ENCODE peak calls at places on chromosome 1, in eight cellular contexts. One of them, this sample, is unnamed.

GRCh38 chr1:3146907-3147306 is 77.9 kb downstream of the PRDM16 start:
- DNase-seq in COLO829: no peak
- DNase-seq in T-helper 17 cell: no peak
- DNase-seq in activated CD8-positive, alpha-beta T cell treated with anti-CD3 and anti-CD28 coated beads, Interleukin-2, amount 10 ng/mL, durations not matched to agents 7 days and 5 days: no peak
- DNase-seq in NAMALWA: no peak
- DNase-seq in psoas muscle: no peak
- DNase-seq in globus pallidus: no peak
- DNase-seq in KG1: no peak
- DNase-seq in this sample: no peak

GRCh38 chr1:104868794-104869193 is 1119.1 kb downstream of the AMY1C start:
- DNase-seq in COLO829: no peak
- DNase-seq in T-helper 17 cell: no peak
- DNase-seq in activated CD8-positive, alpha-beta T cell treated with anti-CD3 and anti-CD28 coated beads, Interleukin-2, amount 10 ng/mL, durations not matched to agents 7 days and 5 days: no peak
- DNase-seq in NAMALWA: peak; percentile 12
- DNase-seq in psoas muscle: no peak
- DNase-seq in globus pallidus: no peak
- DNase-seq in KG1: no peak
- DNase-seq in this sample: no peak

GRCh38 chr1:215095524-215095923 is 13.0 kb downstream of the KCNK2 start:
- DNase-seq in COLO829: no peak
- DNase-seq in T-helper 17 cell: no peak
- DNase-seq in activated CD8-positive, alpha-beta T cell treated with anti-CD3 and anti-CD28 coated beads, Interleukin-2, amount 10 ng/mL, durations not matched to agents 7 days and 5 days: no peak
- DNase-seq in NAMALWA: no peak
- DNase-seq in psoas muscle: no peak
- DNase-seq in globus pallidus: no peak
- DNase-seq in KG1: no peak
- DNase-seq in this sample: no peak

GRCh38 chr1:85608851-85609250 is 28.3 kb downstream of the CCN1 start:
- DNase-seq in COLO829: no peak
- DNase-seq in T-helper 17 cell: no peak
- DNase-seq in activated CD8-positive, alpha-beta T cell treated with anti-CD3 and anti-CD28 coated beads, Interleukin-2, amount 10 ng/mL, durations not matched to agents 7 days and 5 days: no peak
- DNase-seq in NAMALWA: no peak
- DNase-seq in psoas muscle: no peak
- DNase-seq in globus pallidus: no peak
- DNase-seq in KG1: no peak
- DNase-seq in this sample: no peak

GRCh38 chr1:41383094-41383852 is 22.0 kb downstream of the FOXO6 start:
- DNase-seq in COLO829: no peak
- DNase-seq in T-helper 17 cell: no peak
- DNase-seq in activated CD8-positive, alpha-beta T cell treated with anti-CD3 and anti-CD28 coated beads, Interleukin-2, amount 10 ng/mL, durations not matched to agents 7 days and 5 days: no peak
- DNase-seq in NAMALWA: peak; percentile 69
- DNase-seq in psoas muscle: no peak
- DNase-seq in globus pallidus: no peak
- DNase-seq in KG1: no peak
- DNase-seq in this sample: peak; percentile 68

GRCh38 chr1:227225715-227226346 is 92.5 kb downstream of the CDC42BPA start:
- DNase-seq in COLO829: no peak
- DNase-seq in T-helper 17 cell: no peak
- DNase-seq in activated CD8-positive, alpha-beta T cell treated with anti-CD3 and anti-CD28 coated beads, Interleukin-2, amount 10 ng/mL, durations not matched to agents 7 days and 5 days: no peak
- DNase-seq in NAMALWA: no peak
- DNase-seq in psoas muscle: no peak
- DNase-seq in globus pallidus: no peak
- DNase-seq in KG1: no peak
- DNase-seq in this sample: no peak

GRCh38 chr1:209335090-209335692 is 248.3 kb upstream of the CAMK1G start:
- DNase-seq in COLO829: peak; percentile 58
- DNase-seq in T-helper 17 cell: no peak
- DNase-seq in activated CD8-positive, alpha-beta T cell treated with anti-CD3 and anti-CD28 coated beads, Interleukin-2, amount 10 ng/mL, durations not matched to agents 7 days and 5 days: peak; percentile 29
- DNase-seq in NAMALWA: peak; percentile 47
- DNase-seq in psoas muscle: no peak
- DNase-seq in globus pallidus: peak; percentile 6
- DNase-seq in KG1: no peak
- DNase-seq in this sample: peak; percentile 87

GRCh38 chr1:101567582-101568189 is 330.9 kb downstream of the S1PR1 start:
- DNase-seq in COLO829: peak; percentile 1
- DNase-seq in T-helper 17 cell: no peak
- DNase-seq in activated CD8-positive, alpha-beta T cell treated with anti-CD3 and anti-CD28 coated beads, Interleukin-2, amount 10 ng/mL, durations not matched to agents 7 days and 5 days: peak; percentile 59
- DNase-seq in NAMALWA: peak; percentile 59
- DNase-seq in psoas muscle: no peak
- DNase-seq in globus pallidus: no peak
- DNase-seq in KG1: no peak
- DNase-seq in this sample: peak; percentile 73

GRCh38 chr1:61012365-61012764 is 70.0 kb upstream of the NFIA start:
- DNase-seq in COLO829: no peak
- DNase-seq in T-helper 17 cell: no peak
- DNase-seq in activated CD8-positive, alpha-beta T cell treated with anti-CD3 and anti-CD28 coated beads, Interleukin-2, amount 10 ng/mL, durations not matched to agents 7 days and 5 days: no peak
- DNase-seq in NAMALWA: no peak
- DNase-seq in psoas muscle: no peak
- DNase-seq in globus pallidus: no peak
- DNase-seq in KG1: no peak
- DNase-seq in this sample: no peak

GRCh38 chr1:163257763-163258162 is 55.0 kb upstream of the RGS5 start:
- DNase-seq in COLO829: peak; percentile 22
- DNase-seq in T-helper 17 cell: no peak
- DNase-seq in activated CD8-positive, alpha-beta T cell treated with anti-CD3 and anti-CD28 coated beads, Interleukin-2, amount 10 ng/mL, durations not matched to agents 7 days and 5 days: no peak
- DNase-seq in NAMALWA: no peak
- DNase-seq in psoas muscle: no peak
- DNase-seq in globus pallidus: no peak
- DNase-seq in KG1: no peak
- DNase-seq in this sample: no peak

GRCh38 chr1:43438576-43439120 is 15.1 kb downstream of the HYI start:
- DNase-seq in COLO829: no peak
- DNase-seq in T-helper 17 cell: no peak
- DNase-seq in activated CD8-positive, alpha-beta T cell treated with anti-CD3 and anti-CD28 coated beads, Interleukin-2, amount 10 ng/mL, durations not matched to agents 7 days and 5 days: no peak
- DNase-seq in NAMALWA: no peak
- DNase-seq in psoas muscle: no peak
- DNase-seq in globus pallidus: no peak
- DNase-seq in KG1: no peak
- DNase-seq in this sample: peak; percentile 22

GRCh38 chr1:235932090-235932510 is 65.4 kb upstream of the LYST start:
- DNase-seq in COLO829: no peak
- DNase-seq in T-helper 17 cell: no peak
- DNase-seq in activated CD8-positive, alpha-beta T cell treated with anti-CD3 and anti-CD28 coated beads, Interleukin-2, amount 10 ng/mL, durations not matched to agents 7 days and 5 days: no peak
- DNase-seq in NAMALWA: peak; percentile 60
- DNase-seq in psoas muscle: no peak
- DNase-seq in globus pallidus: no peak
- DNase-seq in KG1: no peak
- DNase-seq in this sample: no peak

GRCh38 chr1:151759241-151759640 is 4.1 kb downstream of the MRPL9 start:
- DNase-seq in COLO829: no peak
- DNase-seq in T-helper 17 cell: no peak
- DNase-seq in activated CD8-positive, alpha-beta T cell treated with anti-CD3 and anti-CD28 coated beads, Interleukin-2, amount 10 ng/mL, durations not matched to agents 7 days and 5 days: no peak
- DNase-seq in NAMALWA: no peak
- DNase-seq in psoas muscle: no peak
- DNase-seq in globus pallidus: no peak
- DNase-seq in KG1: no peak
- DNase-seq in this sample: no peak

GRCh38 chr1:99731384-99731783 is 35.1 kb downstream of the FRRS1 start:
- DNase-seq in COLO829: no peak
- DNase-seq in T-helper 17 cell: no peak
- DNase-seq in activated CD8-positive, alpha-beta T cell treated with anti-CD3 and anti-CD28 coated beads, Interleukin-2, amount 10 ng/mL, durations not matched to agents 7 days and 5 days: no peak
- DNase-seq in NAMALWA: no peak
- DNase-seq in psoas muscle: no peak
- DNase-seq in globus pallidus: no peak
- DNase-seq in KG1: no peak
- DNase-seq in this sample: no peak

This sample was measured in endodermal cell.